ENCODE peak calls at places on chromosome 7, in nine cellular contexts. W is stomach, L is testis, S is H9, N is cardiac muscle cell, I is A549, D is GM23338, V is left ventricle myocardium inferior, X is BE2C. E is an unnamed sample.

GRCh38 chr7:3210531-3210930 is 90.5 kb upstream of the SDK1 start:
- DNase-seq in W (no peak), L (no peak), S (peak; percentile 59), N (peak; percentile 26), I (no peak), D (peak; percentile 47), V (no peak), X (no peak), E (no peak)

GRCh38 chr7:148697256-148697841 is 1.4 kb upstream of the CUL1 start:
- DNase-seq in W (no peak), L (peak; percentile 61), S (no peak), N (no peak), I (no peak), D (no peak), V (peak; percentile 30), X (peak; percentile 15), E (no peak)

GRCh38 chr7:28808786-28809533 is 149.2 kb downstream of the TRIL start:
- DNase-seq in W (no peak), L (peak; percentile 50), S (peak; percentile 60), N (no peak), I (no peak), D (peak; percentile 68), V (no peak), X (no peak), E (peak; percentile 73)

GRCh38 chr7:3821473-3821872 is 520.4 kb downstream of the SDK1 start:
- DNase-seq in W (no peak), L (no peak), S (no peak), N (no peak), I (no peak), D (no peak), V (no peak), X (no peak), E (no peak)

GRCh38 chr7:12984117-12984516 is 296.7 kb downstream of the ARL4A start:
- DNase-seq in W (no peak), L (no peak), S (no peak), N (no peak), I (no peak), D (no peak), V (no peak), X (no peak), E (no peak)

GRCh38 chr7:39758234-39758970 is 135.0 kb downstream of the RALA start:
- DNase-seq in W (no peak), L (peak; percentile 26), S (no peak), N (no peak), I (no peak), D (no peak), V (peak; percentile 55), X (no peak), E (no peak)

GRCh38 chr7:977326-978048 is 2.1 kb upstream of the COX19 start:
- DNase-seq in W (peak; percentile 53), L (peak; percentile 56), S (no peak), N (no peak), I (peak; percentile 58), D (no peak), V (no peak), X (no peak), E (peak; percentile 84)

GRCh38 chr7:120857558-120858298 is at the start of gene TSPAN12:
- DNase-seq in W (peak; percentile 87), L (peak; percentile 83), S (peak; percentile 87), N (peak; percentile 91), I (peak; percentile 69), D (peak; percentile 89), V (peak; percentile 86), X (peak; percentile 78), E (peak; percentile 96)

GRCh38 chr7:113331155-113331898 is 213.0 kb upstream of the SMIM30 start:
- DNase-seq in W (no peak), L (no peak), S (peak; percentile 67), N (peak; percentile 2), I (no peak), D (peak; percentile 65), V (peak; percentile 21), X (peak; percentile 46), E (peak; percentile 35)

GRCh38 chr7:131562941-131563340 is 6.5 kb upstream of the PODXL start:
- DNase-seq in W (no peak), L (no peak), S (no peak), N (no peak), I (no peak), D (no peak), V (no peak), X (no peak), E (no peak)

GRCh38 chr7:662576-662975 is 63.9 kb upstream of the DNAAF5 start:
- DNase-seq in W (no peak), L (no peak), S (no peak), N (no peak), I (no peak), D (no peak), V (no peak), X (no peak), E (no peak)

GRCh38 chr7:158867214-158867984 is 11.0 kb downstream of the DYNC2I1 start:
- DNase-seq in W (no peak), L (no peak), S (no peak), N (no peak), I (no peak), D (no peak), V (no peak), X (no peak), E (no peak)

GRCh38 chr7:134084488-134085144 is 42.5 kb upstream of the LRGUK start:
- DNase-seq in W (no peak), L (no peak), S (no peak), N (no peak), I (no peak), D (no peak), V (no peak), X (no peak), E (no peak)

GRCh38 chr7:34158311-34158710 is 253.0 kb downstream of the BMPER start:
- DNase-seq in W (no peak), L (no peak), S (no peak), N (no peak), I (no peak), D (no peak), V (peak; percentile 50), X (no peak), E (no peak)

GRCh38 chr7:12490105-12490688 is 80.3 kb upstream of the SCIN start:
- DNase-seq in W (no peak), L (no peak), S (no peak), N (peak; percentile 55), I (peak; percentile 49), D (peak; percentile 74), V (no peak), X (no peak), E (no peak)

GRCh38 chr7:129783097-129783919 is 169.5 kb downstream of the UBE2H start:
- DNase-seq in W (no peak), L (no peak), S (peak; percentile 55), N (no peak), I (no peak), D (no peak), V (no peak), X (no peak), E (no peak)

GRCh38 chr7:118169146-118169545 is 14.8 kb upstream of the LSM8 start:
- DNase-seq in W (no peak), L (no peak), S (no peak), N (no peak), I (peak; percentile 13), D (no peak), V (no peak), X (no peak), E (no peak)

GRCh38 chr7:37432240-37432917 is 16.3 kb downstream of the ELMO1 start:
- DNase-seq in W (no peak), L (no peak), S (no peak), N (no peak), I (no peak), D (no peak), V (no peak), X (no peak), E (no peak)

GRCh38 chr7:50838675-50839377 is 56.1 kb upstream of the GRB10 start:
- DNase-seq in W (no peak), L (no peak), S (no peak), N (no peak), I (peak; percentile 79), D (no peak), V (peak; percentile 44), X (no peak), E (no peak)

GRCh38 chr7:28296571-28297483 is 115.5 kb upstream of the CREB5 start:
- DNase-seq in W (no peak), L (peak; percentile 51), S (peak; percentile 68), N (peak; percentile 55), I (peak; percentile 66), D (peak; percentile 88), V (peak; percentile 21), X (peak; percentile 56), E (no peak)

GRCh38 chr7:111192614-111193053 is 101.7 kb downstream of the LRRN3 start:
- DNase-seq in W (no peak), L (no peak), S (no peak), N (no peak), I (peak; percentile 24), D (no peak), V (no peak), X (no peak), E (no peak)

GRCh38 chr7:86898171-86898570 is 161.3 kb downstream of the ELAPOR2 start:
- DNase-seq in W (no peak), L (no peak), S (no peak), N (no peak), I (no peak), D (no peak), V (no peak), X (no peak), E (no peak)

DNA sequence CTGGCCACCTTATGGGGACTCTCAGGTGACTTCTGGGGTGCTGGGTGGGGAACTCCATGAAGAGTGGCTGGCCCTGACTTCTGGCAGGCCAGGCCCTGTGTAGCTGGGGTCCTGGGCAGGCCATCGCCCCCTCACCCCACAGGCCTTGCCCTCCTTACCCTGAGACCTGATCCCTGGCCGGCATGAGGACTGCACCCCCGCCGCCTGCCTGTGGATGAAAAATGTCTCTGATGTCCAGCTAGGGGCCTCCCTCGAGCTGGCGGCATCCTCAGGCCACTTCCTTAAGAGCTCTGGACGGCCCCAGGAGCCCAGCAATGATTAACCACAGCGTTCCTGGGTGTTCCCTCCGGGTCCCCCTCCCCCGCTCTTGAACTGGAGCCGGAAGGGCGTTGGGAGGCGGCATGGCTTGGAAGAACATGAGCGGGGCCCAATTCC is 31.8 kb upstream of the SHH start:
- DNase-seq in W (peak; percentile 95), L (no peak), S (no peak), N (no peak), I (peak; percentile 81), D (no peak), V (no peak), X (no peak), E (peak; percentile 95)
- TF ChIP-seq CTCF in W (peak; percentile 35), L (no peak), S (no peak), N (no peak), I (no peak), D (no peak), V (no peak), X (no peak), E (peak; percentile 48)

GRCh38 chr7:128007293-128007680 is 23.9 kb downstream of the LRRC4 start:
- DNase-seq in W (no peak), L (no peak), S (no peak), N (no peak), I (no peak), D (no peak), V (no peak), X (no peak), E (no peak)
- H3K4me1 ChIP-seq in W (peaks cover 9% of the 10 kb centered on the region), L (peaks cover 34% of the 10 kb centered on the region), S (no peaks in the 10 kb centered on the region), N (peaks cover 75% of the 10 kb centered on the region), I (no peaks in the 10 kb centered on the region), D (peaks cover 15% of the 10 kb centered on the region), V (peaks cover 87% of the 10 kb centered on the region), X (no peaks in the 10 kb centered on the region), E (peaks cover 17% of the 10 kb centered on the region)

GRCh38 chr7:20892776-20893175 is 106.1 kb upstream of the SP8 start:
- DNase-seq in W (no peak), L (no peak), S (no peak), N (no peak), I (no peak), D (no peak), V (no peak), X (no peak), E (no peak)
- TF ChIP-seq CTCF in W (no peak), L (no peak), S (no peak), N (no peak), I (no peak), D (no peak), V (no peak), X (no peak), E (no peak)

GRCh38 chr7:157679607-157680006 is 342.8 kb downstream of the DNAJB6 start:
- DNase-seq in W (no peak), L (peak; percentile 12), S (peak; percentile 16), N (no peak), I (no peak), D (no peak), V (no peak), X (no peak), E (no peak)
- H3K4me1 ChIP-seq in W (peaks cover 6% of the 10 kb centered on the region), L (no peaks in the 10 kb centered on the region), S (no peaks in the 10 kb centered on the region), N (no peaks in the 10 kb centered on the region), I (no peaks in the 10 kb centered on the region), D (no peaks in the 10 kb centered on the region), V (peaks cover 13% of the 10 kb centered on the region), X (no peaks in the 10 kb centered on the region), E (no peaks in the 10 kb centered on the region)